ENCODE peak calls at places on chromosomes 12 and 14, in six cellular contexts. X, N, W, Q, M and I are unnamed samples.

GRCh38 chr12:132429932-132430643 is 59.9 kb upstream of the FBRSL1 start:
- DNase-seq in Q (no peak), M (no peak), N (no peak), X (no peak), W (peak; percentile 48), I (no peak)

GRCh38 chr12:66297080-66297479 is 5.2 kb upstream of the HELB start:
- DNase-seq in Q (no peak), X (no peak), N (no peak), W (no peak), M (no peak), I (no peak)

GRCh38 chr12:124428136-124428791 is 133.4 kb downstream of the RFLNA start:
- DNase-seq in M (peak; percentile 91), W (no peak), N (no peak), Q (peak; percentile 59), X (no peak), I (peak; percentile 52)

GRCh38 chr14:105951399-105951798 is 425.0 kb downstream of the TMEM121 start:
- DNase-seq in Q (no peak), W (no peak), M (no peak), N (no peak), X (no peak), I (no peak)

GRCh38 chr12:58341791-58342190 is 400.4 kb downstream of the ATP23 start:
- DNase-seq in X (no peak), W (no peak), Q (no peak), N (peak; percentile 52), M (no peak), I (peak; percentile 73)

GRCh38 chr12:75389061-75389460 is 1.8 kb upstream of the GLIPR1L2 start:
- DNase-seq in M (no peak), Q (no peak), X (no peak), N (no peak), W (peak; percentile 62), I (peak; percentile 23)

GRCh38 chr14:95220663-95221231 is 63.4 kb upstream of the DICER1 start:
- DNase-seq in N (peak; percentile 91), Q (no peak), W (no peak), M (peak; percentile 54), X (no peak), I (peak; percentile 40)

GRCh38 chr12:68479261-68479581 is 131.5 kb upstream of the RAP1B start:
- DNase-seq in N (no peak), Q (no peak), M (no peak), X (no peak), W (no peak), I (no peak)

GRCh38 chr12:83818888-83819287 is 1093.7 kb downstream of the SLC6A15 start:
- DNase-seq in N (no peak), Q (no peak), M (peak; percentile 43), X (no peak), W (peak; percentile 37), I (peak; percentile 39)

GRCh38 chr12:41724216-41724615 is 420.5 kb downstream of the GXYLT1 start:
- DNase-seq in X (no peak), M (no peak), W (no peak), Q (no peak), N (no peak), I (no peak)

GRCh38 chr14:59199205-59199604 is 10.7 kb downstream of the DAAM1 start:
- DNase-seq in X (no peak), Q (no peak), M (no peak), W (no peak), N (no peak), I (no peak)

GRCh38 chr14:65997350-65997749 is 488.8 kb upstream of the CCDC196 start:
- DNase-seq in N (no peak), W (peak; percentile 32), M (no peak), Q (no peak), X (no peak), I (no peak)

GRCh38 chr12:53805067-53805466 is 53.3 kb upstream of the CISTR start:
- DNase-seq in M (no peak), W (peak; percentile 58), X (no peak), Q (no peak), N (no peak), I (peak; percentile 11)

GRCh38 chr14:90664911-90665695 is 151.1 kb downstream of the TTC7B start:
- DNase-seq in W (no peak), N (no peak), X (no peak), Q (no peak), M (no peak), I (peak; percentile 28)

GRCh38 chr14:84465890-84466289 is 1064.1 kb upstream of the FLRT2 start:
- DNase-seq in M (no peak), N (no peak), X (no peak), Q (no peak), W (peak; percentile 20), I (no peak)

GRCh38 chr14:100609941-100610391 is 22.7 kb upstream of the BEGAIN start:
- DNase-seq in X (no peak), N (no peak), Q (peak; percentile 4), M (no peak), W (no peak), I (no peak)

GRCh38 chr12:75315518-75315917 is 14.6 kb downstream of the CAPS2 start:
- DNase-seq in M (no peak), N (peak; percentile 11), Q (no peak), X (no peak), W (no peak), I (peak; percentile 41)

GRCh38 chr12:2372735-2373134 is 319.9 kb downstream of the CACNA1C start:
- DNase-seq in X (peak; percentile 66), M (no peak), N (no peak), W (no peak), Q (no peak), I (no peak)

GRCh38 chr12:83150465-83151189 is 463.9 kb downstream of the TMTC2 start:
- DNase-seq in Q (no peak), W (no peak), M (no peak), X (no peak), N (no peak), I (no peak)

GRCh38 chr12:51424094-51424661 is 453 bp upstream of the SLC4A8 start:
- DNase-seq in Q (no peak), M (no peak), N (no peak), W (no peak), X (no peak), I (no peak)

GRCh38 chr14:61726772-61727658 is 31.7 kb downstream of the HIF1A start:
- DNase-seq in M (no peak), N (no peak), X (no peak), Q (no peak), W (no peak), I (no peak)

GRCh38 chr12:131044760-131045381 is 91.2 kb downstream of the ADGRD1 start:
- DNase-seq in X (no peak), W (no peak), N (no peak), Q (no peak), M (no peak), I (no peak)

GRCh38 chr12:119180380-119181040 is 1.8 kb downstream of the HSPB8 start:
- DNase-seq in W (no peak), N (no peak), M (peak; percentile 51), Q (peak; percentile 45), X (no peak), I (peak; percentile 67)

GRCh38 chr14:95662376-95663186 is 23.6 kb upstream of the TCL1B start:
- DNase-seq in W (no peak), Q (no peak), N (no peak), M (no peak), X (no peak), I (no peak)

GRCh38 chr12:54725233-54725843 is 77.2 kb upstream of the DCD start:
- DNase-seq in W (no peak), Q (peak; percentile 17), N (no peak), X (no peak), M (no peak), I (peak; percentile 29)

GRCh38 chr14:68724914-68725313 is 68.0 kb downstream of the ZFP36L1 start:
- DNase-seq in X (no peak), M (peak; percentile 10), W (no peak), N (no peak), Q (no peak), I (no peak)

GRCh38 chr12:30989754-30990153 is 63.2 kb downstream of the TSPAN11 start:
- DNase-seq in Q (peak; percentile 50), M (no peak), X (peak; percentile 59), N (no peak), W (no peak), I (peak; percentile 8)

GRCh38 chr12:45343269-45344051 is 127.6 kb downstream of the ANO6 start:
- DNase-seq in N (no peak), Q (no peak), W (peak; percentile 54), X (peak; percentile 32), M (no peak), I (peak; percentile 30)

GRCh38 chr12:5586201-5586600 is 154.3 kb downstream of the NTF3 start:
- DNase-seq in N (no peak), W (no peak), Q (no peak), M (no peak), X (no peak), I (peak; percentile 50)

GRCh38 chr14:31018057-31018645 is 7.3 kb upstream of the AP4S1 start:
- DNase-seq in N (no peak), M (no peak), Q (no peak), W (no peak), X (no peak), I (no peak)
- H3K4me3 ChIP-seq in N (no peak overlapping the region), M (no peak overlapping the region), Q (no peak overlapping the region), W (no peak overlapping the region), X (no peak overlapping the region), I (no peak overlapping the region)

GRCh38 chr12:11688379-11688778 is 38.9 kb downstream of the ETV6 start:
- DNase-seq in W (no peak), N (no peak), Q (no peak), M (no peak), X (no peak), I (no peak)

GRCh38 chr12:11686135-11686534 is 36.7 kb downstream of the ETV6 start:
- DNase-seq in N (no peak), W (no peak), Q (no peak), X (no peak), M (no peak), I (no peak)

GRCh38 chr12:11687538-11687937 is 38.1 kb downstream of the ETV6 start:
- DNase-seq in Q (no peak), W (no peak), X (no peak), M (no peak), N (no peak), I (peak; percentile 39)

GRCh38 chr12:11689591-11690158 is 40.2 kb downstream of the ETV6 start:
- DNase-seq in M (no peak), Q (no peak), W (no peak), X (no peak), N (no peak), I (no peak)

GRCh38 chr12:11688831-11689230 is 39.4 kb downstream of the ETV6 start:
- DNase-seq in M (no peak), X (no peak), W (no peak), Q (no peak), N (no peak), I (peak; percentile 55)
- TF ChIP-seq CTCF in M (no peak), X (no peak), W (no peak), Q (no peak), N (no peak), I (no peak)

GRCh38 chr14:79732911-79733310 is 478.4 kb downstream of the DIO2 start:
- DNase-seq in M (no peak), N (peak; percentile 13), W (no peak), X (no peak), Q (no peak), I (peak; percentile 17)
- H3K4me3 ChIP-seq in M (no peak overlapping the region), N (no peak overlapping the region), W (no peak overlapping the region), X (no peak overlapping the region), Q (no peak overlapping the region), I (no peak overlapping the region)

DNA sequence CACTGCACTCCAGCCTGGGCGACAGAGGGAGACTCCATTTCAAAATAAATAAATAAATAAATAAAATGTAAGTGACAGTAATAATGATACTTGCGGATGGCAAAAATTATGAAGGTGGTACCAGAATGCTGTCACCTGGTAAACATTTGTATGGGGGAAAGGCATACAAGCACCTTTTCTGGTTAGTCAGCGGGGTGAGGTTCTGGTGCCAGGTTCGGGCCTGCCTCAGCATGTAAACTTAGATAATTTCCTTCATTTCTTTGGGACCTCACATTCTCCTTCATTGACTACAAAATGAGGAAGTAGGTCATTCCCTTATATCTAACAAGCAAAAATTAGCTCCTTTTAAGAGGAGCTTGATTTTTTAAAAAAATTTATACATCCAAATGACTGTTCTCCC is 10.8 kb downstream of the VTI1B start:
- DNase-seq in W (peak; percentile 66), N (no peak), Q (no peak), X (no peak), M (no peak), I (no peak)
- TF ChIP-seq CTCF in W (no peak), N (no peak), Q (no peak), X (no peak), M (no peak), I (no peak)